ENCODE peak calls at places on chromosomes 5 and 9, in ten cellular contexts. Y, E, A, O, P, D, V, T, B and X are unnamed samples.

GRCh38 chr5:152532714-152533113 is 127.6 kb upstream of the NMUR2 start:
- DNase-seq in Y (no peak), E (no peak), A (no peak), O (no peak), P (no peak), D (no peak), V (peak; percentile 18), T (no peak), B (no peak), X (no peak)

GRCh38 chr5:77200663-77201062 is 9.8 kb upstream of the PDE8B start:
- DNase-seq in Y (no peak), E (no peak), A (no peak), O (no peak), P (no peak), D (no peak), V (no peak), T (no peak), B (no peak), X (no peak)

GRCh38 chr5:157252741-157253465 is 13.0 kb upstream of the CYFIP2 start:
- DNase-seq in Y (no peak), E (peak; percentile 58), A (no peak), O (no peak), P (peak; percentile 16), D (no peak), V (no peak), T (no peak), B (no peak), X (no peak)

GRCh38 chr5:96702503-96703383 is 40.6 kb downstream of the CAST start:
- DNase-seq in Y (peak; percentile 82), E (peak; percentile 97), A (peak; percentile 86), O (no peak), P (peak; percentile 78), D (peak; percentile 84), V (peak; percentile 97), T (peak; percentile 61), B (peak; percentile 97), X (peak; percentile 96)

GRCh38 chr9:85741112-85741874 is 461 bp downstream of the AGTPBP1 start:
- DNase-seq in Y (peak; percentile 66), E (peak; percentile 64), A (no peak), O (no peak), P (peak; percentile 33), D (peak; percentile 35), V (no peak), T (peak; percentile 37), B (peak; percentile 60), X (peak; percentile 72)

GRCh38 chr9:87516222-87516930 is 18.7 kb downstream of the DAPK1 start:
- DNase-seq in Y (no peak), E (peak; percentile 88), A (no peak), O (no peak), P (no peak), D (no peak), V (no peak), T (no peak), B (peak; percentile 70), X (peak; percentile 82)

GRCh38 chr5:14695152-14695551 is 30.6 kb downstream of the OTULIN start:
- DNase-seq in Y (no peak), E (no peak), A (no peak), O (no peak), P (no peak), D (no peak), V (no peak), T (no peak), B (no peak), X (no peak)

GRCh38 chr9:16044116-16044881 is 491.5 kb downstream of the CCDC171 start:
- DNase-seq in Y (no peak), E (no peak), A (no peak), O (no peak), P (no peak), D (no peak), V (no peak), T (no peak), B (no peak), X (no peak)